ENCODE peak calls at places on chromosomes 13 and 19, in eight cellular contexts. E is OCI-LY7; Q is suprapubic skin; B is iPS DF 6.9; C is CD8-positive, alpha-beta memory T cell; J is small intestine; F is sigmoid colon; W is PC-9. Y is an unnamed sample.

GRCh38 chr13:97535619-97536018 is 101.7 kb downstream of the RAP2A start:
- DNase-seq in W (peak; percentile 33), Q (no peak), E (no peak), B (no peak), C (no peak), J (no peak), F (no peak), Y (no peak)

GRCh38 chr19:1261863-1262686 is 7.1 kb upstream of the CIRBP start:
- DNase-seq in B (no peak), C (peak; percentile 54), F (peak; percentile 86), Q (no peak), W (peak; percentile 79), E (no peak), J (peak; percentile 98), Y (no peak)

GRCh38 chr13:101654916-101655315 is 202.4 kb downstream of the ITGBL1 start:
- DNase-seq in E (no peak), W (no peak), J (no peak), F (no peak), Q (no peak), C (no peak), B (no peak), Y (no peak)

GRCh38 chr19:17999685-18000479 is 8.1 kb upstream of the ARRDC2 start:
- DNase-seq in B (no peak), F (no peak), J (no peak), E (no peak), W (no peak), C (no peak), Q (no peak), Y (no peak)

GRCh38 chr13:48629282-48629681 is 24.4 kb upstream of the CYSLTR2 start:
- DNase-seq in J (peak; percentile 77), W (no peak), E (no peak), C (no peak), Q (no peak), B (no peak), F (no peak), Y (no peak)

GRCh38 chr13:110392510-110393233 is 85.6 kb downstream of the COL4A2 start:
- DNase-seq in E (no peak), B (no peak), W (peak; percentile 0), C (no peak), F (no peak), J (no peak), Q (no peak), Y (no peak)

GRCh38 chr19:55642153-55643002 is 1.1 kb upstream of the ZNF581 start:
- DNase-seq in J (no peak), F (peak; percentile 72), B (no peak), Q (no peak), E (peak; percentile 63), W (no peak), C (no peak), Y (no peak)

GRCh38 chr13:63614874-63615612 is 2199.4 kb upstream of the PCDH20 start:
- DNase-seq in F (no peak), W (no peak), C (no peak), J (no peak), E (no peak), Q (no peak), B (no peak), Y (no peak)

GRCh38 chr13:110942248-110942981 is 27.5 kb upstream of the ANKRD10 start:
- DNase-seq in F (no peak), B (no peak), C (no peak), Q (no peak), J (no peak), E (no peak), W (peak; percentile 35), Y (no peak)

GRCh38 chr19:16005925-16006324 is 57.1 kb downstream of the OR10H4 start:
- DNase-seq in W (no peak), F (no peak), E (no peak), Q (no peak), C (no peak), J (no peak), B (no peak), Y (no peak)

GRCh38 chr13:80132741-80133601 is 208.0 kb downstream of the SPRY2 start:
- DNase-seq in B (no peak), Q (no peak), W (peak; percentile 81), E (no peak), J (peak; percentile 94), C (no peak), F (peak; percentile 70), Y (no peak)

GRCh38 chr13:75219479-75220237 is 262.3 kb downstream of the TBC1D4 start:
- DNase-seq in C (peak; percentile 64), B (peak; percentile 52), J (peak; percentile 55), Q (peak; percentile 91), E (peak; percentile 66), F (peak; percentile 87), W (no peak), Y (no peak)

GRCh38 chr13:72145383-72145782 is 278.4 kb upstream of the DACH1 start:
- DNase-seq in B (no peak), Q (no peak), E (no peak), W (no peak), J (no peak), F (no peak), C (no peak), Y (no peak)

GRCh38 chr13:28338202-28338601 is 156.7 kb downstream of the FLT1 start:
- DNase-seq in C (no peak), W (no peak), F (no peak), B (no peak), Q (no peak), E (no peak), J (peak; percentile 16), Y (no peak)
- H3K27ac ChIP-seq in C (no peak overlapping the region), W (no peak overlapping the region), F (peak overlapping the region; percentile 30), B (no peak overlapping the region), Q (no peak overlapping the region), E (no peak overlapping the region), J (no peak overlapping the region), Y (no peak overlapping the region)

GRCh38 chr19:5522106-5522505 is 45.6 kb downstream of the TINCR start:
- DNase-seq in F (no peak), E (no peak), J (no peak), W (no peak), B (no peak), C (no peak), Q (no peak), Y (no peak)

GRCh38 chr19:5514001-5514400 is 53.8 kb downstream of the TINCR start:
- DNase-seq in W (no peak), J (no peak), B (no peak), E (no peak), F (no peak), C (no peak), Q (no peak), Y (no peak)

GRCh38 chr19:5520501-5520900 is 47.3 kb downstream of the TINCR start:
- DNase-seq in B (no peak), W (no peak), J (no peak), F (no peak), C (no peak), Q (no peak), E (no peak), Y (no peak)

GRCh38 chr19:5515737-5516136 is 52.0 kb downstream of the TINCR start:
- DNase-seq in C (no peak), F (no peak), J (no peak), Q (no peak), E (peak; percentile 3), W (no peak), B (no peak), Y (no peak)

GRCh38 chr19:5519076-5519475 is 48.7 kb downstream of the TINCR start:
- DNase-seq in B (no peak), J (no peak), F (no peak), E (no peak), C (no peak), Q (no peak), W (no peak), Y (no peak)
- H3K27ac ChIP-seq in B (no peak overlapping the region), J (no peak overlapping the region), F (no peak overlapping the region), E (no peak overlapping the region), C (no peak overlapping the region), Q (no peak overlapping the region), W (no peak overlapping the region), Y (no peak overlapping the region)

GRCh38 chr13:90414691-90415596 is 932.5 kb upstream of the MIR17HG start:
- DNase-seq in B (no peak), J (no peak), W (no peak), C (no peak), E (no peak), F (no peak), Q (no peak), Y (no peak)
- H3K27ac ChIP-seq in B (no peak overlapping the region), J (no peak overlapping the region), W (peak overlapping the region; percentile 20), C (no peak overlapping the region), E (no peak overlapping the region), F (no peak overlapping the region), Q (no peak overlapping the region), Y (peak overlapping the region; percentile 14)

DNA sequence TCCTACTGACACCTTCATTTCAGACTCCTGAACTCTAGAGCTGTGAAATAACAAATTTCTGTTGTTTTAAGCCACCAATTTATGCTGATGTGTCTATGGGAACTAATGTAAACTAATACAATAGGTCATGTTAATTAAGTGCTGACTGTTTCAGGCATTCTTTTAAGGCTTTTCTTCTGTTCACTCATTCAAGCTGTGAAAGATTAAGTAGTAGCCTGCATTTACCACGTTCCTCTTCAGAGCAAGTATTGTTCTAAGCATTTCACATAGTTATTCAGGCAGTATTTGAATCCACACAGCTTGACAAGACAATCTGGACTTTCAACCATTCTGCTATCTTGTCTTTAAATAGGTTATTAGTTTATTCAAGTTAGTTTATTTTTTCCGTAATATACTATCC is 1134.9 kb downstream of the SLITRK1 start:
- DNase-seq in J (no peak), F (no peak), E (no peak), Q (no peak), B (no peak), C (no peak), W (no peak), Y (no peak)
- H3K27ac ChIP-seq in J (no peak overlapping the region), F (no peak overlapping the region), E (no peak overlapping the region), Q (no peak overlapping the region), B (no peak overlapping the region), C (no peak overlapping the region), W (no peak overlapping the region), Y (no peak overlapping the region)